ENCODE peak calls at places on chromosomes 5 and 9, in eight cellular contexts. U, G, M, T, F, J, H and E are unnamed samples.

GRCh38 chr5:169651526-169651925 is 14.5 kb downstream of the DOCK2 start:
- DNase-seq in U (no peak), G (peak), M (no peak), T (no peak), F (no peak), J (peak), H (no peak), E (no peak)

GRCh38 chr5:85148701-85149100 is 764.0 kb upstream of the EDIL3 start:
- DNase-seq in U (no peak), G (no peak), M (no peak), T (no peak), F (no peak), J (no peak), H (no peak), E (no peak)

GRCh38 chr9:75185585-75186170 is 97.4 kb downstream of the OSTF1 start:
- DNase-seq in U (no peak), G (no peak), M (peak), T (peak), F (peak), J (peak), H (no peak), E (no peak)

GRCh38 chr5:151798674-151799073 is 26.9 kb downstream of the G3BP1 start:
- DNase-seq in U (no peak), G (no peak), M (no peak), T (no peak), F (no peak), J (no peak), H (no peak), E (no peak)

GRCh38 chr5:121688126-121688525 is 163.6 kb upstream of the FTMT start:
- DNase-seq in U (no peak), G (no peak), M (no peak), T (no peak), F (no peak), J (no peak), H (no peak), E (no peak)

GRCh38 chr5:181217111-181217804 is 5.8 kb upstream of the TRIM41 start:
- DNase-seq in U (peak), G (peak), M (peak), T (peak), F (peak), J (peak), H (no peak), E (no peak)

GRCh38 chr9:124309665-124310064 is 51.9 kb downstream of the NEK6 start:
- DNase-seq in U (no peak), G (peak), M (no peak), T (no peak), F (no peak), J (peak), H (no peak), E (no peak)

GRCh38 chr5:161403996-161404395 is 142.5 kb downstream of the GABRB2 start:
- DNase-seq in U (no peak), G (no peak), M (no peak), T (no peak), F (no peak), J (no peak), H (no peak), E (no peak)

GRCh38 chr5:93236807-93237421 is 344.1 kb downstream of the NR2F1-AS1 start:
- DNase-seq in U (no peak), G (peak), M (no peak), T (no peak), F (no peak), J (no peak), H (no peak), E (no peak)

GRCh38 chr9:35484406-35484805 is 5.5 kb upstream of the RUSC2 start:
- DNase-seq in U (no peak), G (no peak), M (no peak), T (no peak), F (no peak), J (no peak), H (no peak), E (no peak)

GRCh38 chr5:17379188-17379951 is 118.7 kb upstream of the TAF11L2 start:
- DNase-seq in U (no peak), G (peak), M (no peak), T (no peak), F (no peak), J (peak), H (no peak), E (no peak)

GRCh38 chr5:179288809-179289185 is 56.5 kb downstream of the ADAMTS2 start:
- DNase-seq in U (no peak), G (no peak), M (no peak), T (no peak), F (no peak), J (no peak), H (no peak), E (no peak)

GRCh38 chr5:169296456-169297220 is 4.3 kb downstream of the SLIT3 start:
- DNase-seq in U (peak), G (peak), M (no peak), T (no peak), F (no peak), J (peak), H (no peak), E (no peak)

GRCh38 chr5:175766963-175767362 is 104.4 kb upstream of the CPLX2 start:
- DNase-seq in U (no peak), G (no peak), M (no peak), T (no peak), F (no peak), J (no peak), H (no peak), E (no peak)

GRCh38 chr9:114038724-114039313 is 39.3 kb downstream of the AMBP start:
- DNase-seq in U (no peak), G (no peak), M (no peak), T (no peak), F (no peak), J (no peak), H (no peak), E (no peak)

GRCh38 chr5:1832511-1833250 is 31.5 kb downstream of the NDUFS6 start:
- DNase-seq in U (no peak), G (no peak), M (no peak), T (no peak), F (no peak), J (no peak), H (no peak), E (no peak)

GRCh38 chr9:136578915-136579637 is 33.2 kb upstream of the NOTCH1 start:
- DNase-seq in U (peak), G (no peak), M (no peak), T (no peak), F (no peak), J (no peak), H (no peak), E (no peak)

GRCh38 chr5:95859327-95860060 is 37.0 kb upstream of the GLRX start:
- DNase-seq in U (no peak), G (no peak), M (no peak), T (no peak), F (no peak), J (peak), H (no peak), E (no peak)

GRCh38 chr5:143376195-143376772 is 27.2 kb downstream of the NR3C1 start:
- DNase-seq in U (no peak), G (no peak), M (no peak), T (no peak), F (no peak), J (no peak), H (no peak), E (no peak)

GRCh38 chr5:23284656-23285055 is 222.8 kb upstream of the PRDM9 start:
- DNase-seq in U (no peak), G (no peak), M (no peak), T (no peak), F (no peak), J (no peak), H (no peak), E (no peak)

GRCh38 chr9:129481824-129482511 is 138.9 kb downstream of the C9orf50 start:
- DNase-seq in U (no peak), G (no peak), M (no peak), T (no peak), F (no peak), J (peak), H (no peak), E (no peak)

GRCh38 chr5:187042-187431 is 4.3 kb upstream of the LRRC14B start:
- DNase-seq in U (no peak), G (no peak), M (no peak), T (no peak), F (no peak), J (no peak), H (no peak), E (no peak)

GRCh38 chr5:109611505-109611904 is 78.2 kb upstream of the MAN2A1 start:
- DNase-seq in U (no peak), G (no peak), M (no peak), T (no peak), F (no peak), J (no peak), H (no peak), E (no peak)

GRCh38 chr5:149894237-149894636 is 50.4 kb downstream of the PDE6A start:
- DNase-seq in U (no peak), G (no peak), M (no peak), T (no peak), F (no peak), J (no peak), H (no peak), E (no peak)

GRCh38 chr5:149898811-149899210 is 45.8 kb downstream of the PDE6A start:
- DNase-seq in U (no peak), G (no peak), M (no peak), T (no peak), F (no peak), J (no peak), H (no peak), E (no peak)

GRCh38 chr5:149892594-149892993 is 52.0 kb downstream of the PDE6A start:
- DNase-seq in U (no peak), G (no peak), M (no peak), T (no peak), F (no peak), J (no peak), H (no peak), E (no peak)

GRCh38 chr5:149893403-149893931 is 51.1 kb downstream of the PDE6A start:
- DNase-seq in U (no peak), G (no peak), M (no peak), T (no peak), F (no peak), J (no peak), H (no peak), E (no peak)

GRCh38 chr5:149895416-149896345 is 48.9 kb downstream of the PDE6A start:
- DNase-seq in U (no peak), G (peak), M (no peak), T (no peak), F (no peak), J (peak), H (no peak), E (no peak)
- H3K27ac ChIP-seq in U (no peak), G (no peak), M (no peak), T (no peak), F (no peak), J (no peak), H (no peak), E (no peak)

GRCh38 chr5:111282798-111283197 is 58.6 kb downstream of the CAMK4 start:
- DNase-seq in U (no peak), G (no peak), M (no peak), T (no peak), F (no peak), J (no peak), H (no peak), E (no peak)

GRCh38 chr5:111278824-111279504 is 54.8 kb downstream of the CAMK4 start:
- DNase-seq in U (peak), G (no peak), M (peak), T (peak), F (peak), J (peak), H (peak), E (no peak)

GRCh38 chr5:111280282-111280901 is 56.2 kb downstream of the CAMK4 start:
- DNase-seq in U (no peak), G (no peak), M (no peak), T (no peak), F (no peak), J (no peak), H (no peak), E (no peak)

GRCh38 chr5:111271885-111272284 is 47.7 kb downstream of the CAMK4 start:
- DNase-seq in U (no peak), G (peak), M (no peak), T (no peak), F (no peak), J (no peak), H (no peak), E (no peak)

DNA sequence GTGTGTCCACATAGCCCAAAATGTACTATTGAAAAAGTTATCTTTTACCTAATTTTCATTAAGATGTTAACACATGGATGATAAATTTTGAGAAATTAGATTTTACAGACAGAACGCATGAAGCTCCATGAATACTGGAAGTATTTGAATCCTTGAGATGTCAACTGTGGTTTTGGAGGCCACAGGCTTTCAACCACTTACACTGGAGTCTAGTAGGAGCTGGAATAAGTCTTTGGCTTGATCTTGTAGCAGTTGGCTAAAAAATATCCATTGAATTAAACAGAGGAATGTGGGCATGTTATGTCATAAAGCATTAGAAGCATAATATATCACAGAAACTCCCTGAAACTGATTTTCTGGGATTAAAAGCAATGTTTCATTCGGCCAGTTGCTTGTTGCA is 52.9 kb downstream of the CAMK4 start:
- DNase-seq in U (no peak), G (peak), M (no peak), T (no peak), F (no peak), J (no peak), H (no peak), E (no peak)
- H3K27ac ChIP-seq in U (no peak), G (no peak), M (no peak), T (no peak), F (no peak), J (no peak), H (no peak), E (no peak)

DNA sequence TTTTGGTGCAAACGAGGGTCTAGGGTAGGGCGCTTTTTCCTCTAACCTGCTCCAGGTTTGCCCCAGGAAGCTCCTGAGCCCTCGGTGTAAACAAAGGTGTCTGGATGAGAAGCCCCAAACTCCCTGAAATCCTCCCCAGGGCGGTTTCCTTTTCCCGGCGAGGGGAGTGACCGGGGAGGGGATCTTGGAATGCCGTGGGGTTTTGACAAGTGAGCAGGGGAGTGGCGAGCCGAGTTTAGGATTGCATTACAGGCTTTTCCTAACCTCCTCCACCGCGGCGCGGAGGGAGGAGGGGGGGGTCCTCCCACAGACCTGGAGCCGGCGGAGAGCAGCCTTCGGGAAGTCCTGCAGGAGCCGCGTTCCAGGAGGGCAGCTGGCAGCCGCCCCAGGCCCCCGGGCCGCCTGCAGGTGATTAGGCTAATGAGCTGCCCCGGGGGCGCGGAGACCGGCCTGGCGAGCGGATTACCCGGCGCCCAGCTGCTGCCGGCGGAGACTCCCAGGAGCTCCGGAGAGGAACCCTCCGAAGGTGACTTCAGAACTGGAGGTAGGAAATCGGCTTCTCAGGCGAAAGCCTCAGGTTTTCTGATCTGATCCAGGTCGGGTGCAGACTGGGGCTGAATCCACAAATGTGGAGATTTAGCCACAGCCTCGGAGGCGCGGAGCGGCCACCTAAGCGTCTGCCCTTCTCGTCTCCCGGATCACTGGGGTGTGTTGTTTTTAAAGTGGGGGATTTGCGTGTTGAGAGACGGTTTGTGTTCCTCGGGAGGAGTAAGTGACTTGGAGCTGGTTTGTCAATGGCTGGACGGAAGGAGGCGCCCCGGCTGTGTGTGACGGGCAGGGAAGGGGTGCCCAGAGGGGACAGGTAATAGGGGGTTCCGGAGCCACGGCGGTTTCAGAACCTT is 215.9 kb downstream of the PDZD2 start:
- DNase-seq in U (peak), G (peak), M (peak), T (no peak), F (no peak), J (peak), H (peak), E (peak)
- H3K27ac ChIP-seq in U (peak), G (no peak), M (no peak), T (no peak), F (no peak), J (no peak), H (peak), E (peak)

DNA sequence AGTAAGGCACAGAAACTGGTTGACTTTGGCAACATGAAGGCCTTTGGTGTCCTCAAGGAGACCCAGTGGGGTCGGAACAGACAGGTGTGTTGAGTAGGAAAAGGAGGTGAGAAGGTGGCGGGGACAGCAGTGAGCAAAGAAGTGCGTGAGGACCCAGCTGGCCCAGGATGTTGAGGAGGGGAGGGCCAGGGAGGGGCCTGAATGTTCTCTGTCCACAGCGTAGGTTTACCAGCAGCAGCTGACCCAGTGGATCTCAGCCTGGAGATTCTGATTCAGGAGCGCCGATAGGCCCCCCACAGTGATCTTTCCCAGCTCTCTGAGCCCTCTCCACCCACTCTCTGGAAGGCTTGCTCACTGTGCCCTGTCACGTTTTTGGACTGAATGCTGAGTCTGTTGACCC is 88.5 kb downstream of the DAB2IP start:
- DNase-seq in U (no peak), G (no peak), M (no peak), T (no peak), F (no peak), J (no peak), H (no peak), E (no peak)
- H3K27ac ChIP-seq in U (peak), G (no peak), M (no peak), T (no peak), F (no peak), J (peak), H (peak), E (no peak)

GRCh38 chr5:86403190-86403589 is 214.6 kb upstream of the COX7C start:
- DNase-seq in U (no peak), G (no peak), M (no peak), T (no peak), F (no peak), J (no peak), H (no peak), E (no peak)
- H3K27ac ChIP-seq in U (no peak), G (no peak), M (no peak), T (no peak), F (no peak), J (no peak), H (no peak), E (no peak)

DNA sequence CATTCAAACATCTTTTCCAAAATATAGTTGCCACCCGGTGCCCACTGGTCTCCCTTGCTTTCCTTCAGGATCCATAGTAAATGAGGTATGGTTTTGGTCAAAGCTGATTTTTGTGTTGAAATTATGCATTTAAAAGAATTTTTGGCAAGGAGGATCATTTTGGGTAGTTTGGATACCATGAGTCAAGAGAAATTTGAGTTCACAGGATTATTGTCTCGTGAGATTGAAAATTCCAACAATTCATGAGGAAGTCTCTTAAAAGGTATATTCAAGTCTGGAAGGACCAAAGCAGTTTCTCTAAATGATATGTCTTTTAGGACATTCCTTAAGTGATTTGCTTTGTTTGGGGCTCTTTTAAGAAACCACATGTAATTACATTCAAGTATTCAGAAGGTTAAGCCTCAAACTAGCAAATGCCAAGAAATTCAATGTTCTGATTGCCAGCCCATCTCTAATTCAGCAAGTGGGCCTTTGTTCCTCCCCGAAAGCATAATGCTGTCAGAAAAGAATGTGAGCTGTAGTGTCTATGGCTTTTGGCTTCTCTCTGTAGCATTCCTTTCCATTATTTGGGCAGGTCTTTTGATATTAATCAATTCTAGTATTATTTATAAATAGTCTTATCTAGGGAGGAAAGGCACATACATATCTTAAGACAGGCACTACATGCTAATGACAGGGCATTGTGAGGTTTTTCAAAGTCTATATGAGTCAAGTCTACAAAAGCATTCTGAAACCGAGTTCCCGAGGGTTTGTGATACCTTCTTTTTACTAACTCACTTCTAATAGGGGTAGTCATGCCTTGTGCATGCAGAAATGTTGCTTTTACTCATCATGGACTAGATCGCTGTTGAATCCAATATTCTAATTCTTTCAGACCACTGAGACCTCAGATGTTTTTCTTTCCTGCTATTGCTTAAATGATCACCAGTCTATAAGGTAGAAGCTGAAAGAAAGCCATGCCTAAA is 453.9 kb downstream of the ENC1 start:
- DNase-seq in U (no peak), G (peak), M (no peak), T (no peak), F (no peak), J (no peak), H (no peak), E (no peak)
- H3K27ac ChIP-seq in U (no peak), G (peak), M (peak), T (no peak), F (no peak), J (no peak), H (no peak), E (no peak)

DNA sequence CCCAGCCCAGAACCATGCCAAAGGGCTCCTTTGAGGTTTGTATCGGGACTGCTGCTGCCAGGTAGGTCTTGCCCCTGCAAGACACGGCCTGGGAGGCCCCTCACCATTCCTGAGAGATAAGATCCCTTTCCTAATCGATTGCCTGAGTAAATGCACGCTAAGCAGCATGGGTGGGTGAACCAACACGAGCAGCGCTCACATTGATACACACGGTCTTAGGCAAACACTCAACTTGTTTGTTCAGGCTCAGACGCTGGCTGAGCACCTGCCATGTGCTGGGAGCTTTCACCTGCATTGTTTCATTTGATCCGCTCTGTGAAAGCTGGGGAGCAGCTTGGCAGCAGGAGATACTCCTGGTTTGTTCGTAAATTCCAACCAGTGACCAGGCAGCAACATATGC is 76.9 kb upstream of the NEURL1B start:
- DNase-seq in U (no peak), G (no peak), M (no peak), T (no peak), F (no peak), J (no peak), H (no peak), E (no peak)
- H3K27ac ChIP-seq in U (no peak), G (no peak), M (no peak), T (no peak), F (no peak), J (no peak), H (no peak), E (no peak)